ENCODE peak calls at places on chromosome 11, in seven cellular contexts. Z, O, M, X, A, D and H are unnamed samples. For H3K9me3, the result is how much of the 10 kb centered on the place peaks cover.

GRCh38 chr11:112345166-112345565 is 84.5 kb upstream of the PLET1 start:
- DNase-seq in Z (no peak), O (no peak), M (no peak), X (no peak), A (no peak), D (no peak), H (no peak)

GRCh38 chr11:7511405-7511804 is 2.4 kb upstream of the PPFIBP2 start:
- DNase-seq in Z (no peak), O (peak), M (no peak), X (no peak), A (peak), D (no peak), H (no peak)

GRCh38 chr11:65131895-65132237 is 2.5 kb downstream of the SYVN1 start:
- DNase-seq in Z (no peak), O (no peak), M (no peak), X (no peak), A (no peak), D (no peak), H (no peak)

GRCh38 chr11:93059074-93059957 is 89.9 kb downstream of the MTNR1B start:
- DNase-seq in Z (no peak), O (no peak), M (peak), X (peak), A (no peak), D (no peak), H (peak)

GRCh38 chr11:88281317-88281712 is 56.2 kb downstream of the CTSC start:
- DNase-seq in Z (no peak), O (no peak), M (no peak), X (no peak), A (no peak), D (no peak), H (no peak)

GRCh38 chr11:16226245-16226644 is 130.1 kb downstream of the SOX6 start:
- DNase-seq in Z (no peak), O (peak), M (no peak), X (peak), A (peak), D (peak), H (peak)

GRCh38 chr11:61022311-61023085 is 51.0 kb downstream of the CD6 start:
- DNase-seq in Z (no peak), O (no peak), M (no peak), X (no peak), A (no peak), D (no peak), H (no peak)

GRCh38 chr11:115720537-115721308 is 216.5 kb upstream of the CADM1 start:
- DNase-seq in Z (no peak), O (no peak), M (no peak), X (peak), A (no peak), D (no peak), H (no peak)

GRCh38 chr11:45995342-45995734 is 72.9 kb downstream of the LARGE2 start:
- DNase-seq in Z (no peak), O (no peak), M (no peak), X (peak), A (no peak), D (no peak), H (no peak)

GRCh38 chr11:133955091-133955846 is 1.5 kb downstream of the IGSF9B start:
- DNase-seq in Z (no peak), O (no peak), M (no peak), X (peak), A (no peak), D (peak), H (no peak)

GRCh38 chr11:9535189-9535781 is 38.2 kb upstream of the WEE1 start:
- DNase-seq in Z (peak), O (peak), M (no peak), X (peak), A (peak), D (peak), H (no peak)

GRCh38 chr11:133964946-133965632 is 8.3 kb upstream of the IGSF9B start:
- DNase-seq in Z (peak), O (no peak), M (no peak), X (no peak), A (no peak), D (no peak), H (peak)

GRCh38 chr11:73414977-73415492 is 38.8 kb downstream of the RELT start:
- DNase-seq in Z (no peak), O (no peak), M (no peak), X (no peak), A (no peak), D (no peak), H (peak)

GRCh38 chr11:67267188-67268035 is 1.1 kb downstream of the GRK2 start:
- DNase-seq in Z (no peak), O (peak), M (no peak), X (no peak), A (no peak), D (peak), H (no peak)

GRCh38 chr11:69135420-69136363 is 20.0 kb upstream of the SMIM38 start:
- DNase-seq in Z (no peak), O (no peak), M (no peak), X (no peak), A (no peak), D (no peak), H (no peak)

GRCh38 chr11:47236482-47236881 is 12.1 kb downstream of the ACP2 start:
- DNase-seq in Z (no peak), O (no peak), M (no peak), X (no peak), A (no peak), D (peak), H (peak)

GRCh38 chr11:2662024-2662312 is 37.8 kb downstream of the KCNQ1OT1 start:
- DNase-seq in Z (no peak), O (no peak), M (no peak), X (no peak), A (no peak), D (no peak), H (no peak)

GRCh38 chr11:2662430-2663299 is 37.1 kb downstream of the KCNQ1OT1 start:
- DNase-seq in Z (no peak), O (no peak), M (no peak), X (no peak), A (no peak), D (no peak), H (no peak)

GRCh38 chr11:2657697-2658284 is 42.0 kb downstream of the KCNQ1OT1 start:
- DNase-seq in Z (no peak), O (no peak), M (no peak), X (no peak), A (no peak), D (no peak), H (no peak)

GRCh38 chr11:2661173-2662023 is 38.4 kb downstream of the KCNQ1OT1 start:
- DNase-seq in Z (no peak), O (no peak), M (no peak), X (no peak), A (no peak), D (no peak), H (no peak)

GRCh38 chr11:2660357-2660939 is 39.3 kb downstream of the KCNQ1OT1 start:
- DNase-seq in Z (no peak), O (no peak), M (no peak), X (no peak), A (no peak), D (no peak), H (no peak)
- H3K9me3 ChIP-seq in Z (under half), O (under half), M (half or more), X (under half), A (under half), D (under half), H (under half)

GRCh38 chr11:75826463-75827220 is 11.6 kb downstream of the UVRAG start:
- DNase-seq in Z (no peak), O (no peak), M (no peak), X (no peak), A (no peak), D (no peak), H (no peak)
- H3K9me3 ChIP-seq in Z (under half), O (under half), M (under half), X (under half), A (under half), D (under half), H (under half)

GRCh38 chr11:1251236-1251770 is 28.4 kb downstream of the MUC5B start:
- DNase-seq in Z (no peak), O (no peak), M (no peak), X (no peak), A (no peak), D (no peak), H (no peak)
- H3K9me3 ChIP-seq in Z (under half), O (under half), M (half or more), X (under half), A (under half), D (under half), H (under half)

GRCh38 chr11:74492084-74492483 is 1.4 kb downstream of the LIPT2 start:
- DNase-seq in Z (no peak), O (no peak), M (no peak), X (no peak), A (no peak), D (no peak), H (no peak)

GRCh38 chr11:74492974-74493815 is at the start of gene LIPT2:
- DNase-seq in Z (peak), O (peak), M (peak), X (peak), A (peak), D (peak), H (peak)

GRCh38 chr11:74485868-74486267 is 7.7 kb downstream of the LIPT2 start:
- DNase-seq in Z (no peak), O (no peak), M (no peak), X (no peak), A (no peak), D (no peak), H (no peak)

GRCh38 chr11:74490945-74491344 is 2.6 kb downstream of the LIPT2 start:
- DNase-seq in Z (no peak), O (no peak), M (no peak), X (no peak), A (no peak), D (no peak), H (no peak)

GRCh38 chr11:74487875-74488274 is 5.6 kb downstream of the LIPT2 start:
- DNase-seq in Z (no peak), O (peak), M (no peak), X (no peak), A (no peak), D (no peak), H (no peak)
- H3K9me3 ChIP-seq in Z (under half), O (under half), M (under half), X (under half), A (under half), D (under half), H (under half)

GRCh38 chr11:70705930-70706329 is 307.6 kb downstream of the CTTN start:
- DNase-seq in Z (no peak), O (no peak), M (no peak), X (no peak), A (no peak), D (no peak), H (no peak)
- H3K9me3 ChIP-seq in Z (under half), O (under half), M (half or more), X (under half), A (under half), D (under half), H (under half)

GRCh38 chr11:120022617-120023016 is 115.3 kb downstream of the TRIM29 start:
- DNase-seq in Z (no peak), O (no peak), M (no peak), X (no peak), A (no peak), D (no peak), H (no peak)
- H3K9me3 ChIP-seq in Z (under half), O (under half), M (under half), X (under half), A (under half), D (under half), H (under half)